ENCODE peak calls at places on chromosomes 4 and X, in nine cellular contexts. One of them, this sample, is unnamed.
A peak's percentile ranks its signal among the peaks of the same experiment; 100 is the strongest.

GRCh38 chr4:55912249-55912648 is 36.5 kb upstream of the CEP135 start:
- DNase-seq in GM23248: no peak
- DNase-seq in astrocyte: no peak
- DNase-seq in right lobe of liver: no peak
- DNase-seq in lower lobe of right lung: no peak
- DNase-seq in lung: no peak
- DNase-seq in neuronal stem cell: no peak
- DNase-seq in CD8-positive, alpha-beta memory T cell: no peak
- DNase-seq in CD8-positive, alpha-beta T cell: no peak
- DNase-seq in this sample: no peak

GRCh38 chr4:140243345-140243753 is 89.4 kb upstream of the MAML3 start:
- DNase-seq in lower lobe of right lung: peak; percentile 47
- DNase-seq in lung: no peak
- DNase-seq in neuronal stem cell: no peak
- DNase-seq in astrocyte: no peak
- DNase-seq in CD8-positive, alpha-beta T cell: peak; percentile 18
- DNase-seq in right lobe of liver: no peak
- DNase-seq in GM23248: no peak
- DNase-seq in CD8-positive, alpha-beta memory T cell: no peak
- DNase-seq in this sample: peak; percentile 76

GRCh38 chrX:65528705-65529340 is 5.8 kb downstream of the LAS1L start:
- DNase-seq in right lobe of liver: no peak
- DNase-seq in astrocyte: no peak
- DNase-seq in CD8-positive, alpha-beta memory T cell: peak; percentile 43
- DNase-seq in GM23248: peak; percentile 29
- DNase-seq in lung: peak; percentile 38
- DNase-seq in CD8-positive, alpha-beta T cell: peak; percentile 72
- DNase-seq in lower lobe of right lung: no peak
- DNase-seq in neuronal stem cell: peak; percentile 35
- DNase-seq in this sample: peak; percentile 52

GRCh38 chr4:128600410-128600809 is 209.1 kb upstream of the JADE1 start:
- DNase-seq in astrocyte: no peak
- DNase-seq in CD8-positive, alpha-beta memory T cell: no peak
- DNase-seq in lower lobe of right lung: no peak
- DNase-seq in lung: no peak
- DNase-seq in right lobe of liver: no peak
- DNase-seq in neuronal stem cell: no peak
- DNase-seq in CD8-positive, alpha-beta T cell: no peak
- DNase-seq in GM23248: no peak
- DNase-seq in this sample: no peak

GRCh38 chr4:112857461-112857860 is 192.0 kb upstream of the ANK2 start:
- DNase-seq in neuronal stem cell: no peak
- DNase-seq in GM23248: peak; percentile 94
- DNase-seq in CD8-positive, alpha-beta T cell: no peak
- DNase-seq in astrocyte: peak; percentile 93
- DNase-seq in CD8-positive, alpha-beta memory T cell: no peak
- DNase-seq in lung: no peak
- DNase-seq in lower lobe of right lung: no peak
- DNase-seq in right lobe of liver: no peak
- DNase-seq in this sample: no peak

GRCh38 chr4:1550122-1551070 is 133.7 kb downstream of the FAM53A start:
- DNase-seq in lung: no peak
- DNase-seq in astrocyte: no peak
- DNase-seq in right lobe of liver: peak; percentile 19
- DNase-seq in CD8-positive, alpha-beta memory T cell: no peak
- DNase-seq in GM23248: no peak
- DNase-seq in CD8-positive, alpha-beta T cell: no peak
- DNase-seq in lower lobe of right lung: no peak
- DNase-seq in neuronal stem cell: no peak
- DNase-seq in this sample: no peak

GRCh38 chr4:68372588-68372987 is 22.7 kb upstream of the YTHDC1 start:
- DNase-seq in lung: no peak
- DNase-seq in astrocyte: no peak
- DNase-seq in CD8-positive, alpha-beta T cell: no peak
- DNase-seq in GM23248: peak; percentile 60
- DNase-seq in neuronal stem cell: no peak
- DNase-seq in CD8-positive, alpha-beta memory T cell: no peak
- DNase-seq in lower lobe of right lung: no peak
- DNase-seq in right lobe of liver: no peak
- DNase-seq in this sample: no peak

GRCh38 chr4:141654098-141654497 is 17.7 kb downstream of the IL15 start:
- DNase-seq in lung: no peak
- DNase-seq in GM23248: peak; percentile 34
- DNase-seq in CD8-positive, alpha-beta memory T cell: no peak
- DNase-seq in CD8-positive, alpha-beta T cell: no peak
- DNase-seq in lower lobe of right lung: peak; percentile 43
- DNase-seq in right lobe of liver: peak; percentile 60
- DNase-seq in astrocyte: peak; percentile 80
- DNase-seq in neuronal stem cell: peak; percentile 26
- DNase-seq in this sample: no peak

GRCh38 chr4:94298725-94299252 is 43.8 kb downstream of the HPGDS start:
- DNase-seq in right lobe of liver: no peak
- DNase-seq in GM23248: no peak
- DNase-seq in CD8-positive, alpha-beta memory T cell: no peak
- DNase-seq in lower lobe of right lung: no peak
- DNase-seq in CD8-positive, alpha-beta T cell: no peak
- DNase-seq in neuronal stem cell: no peak
- DNase-seq in lung: no peak
- DNase-seq in astrocyte: no peak
- DNase-seq in this sample: no peak

GRCh38 chrX:39922497-39922896 is 175.3 kb downstream of the BCOR start:
- DNase-seq in CD8-positive, alpha-beta memory T cell: no peak
- DNase-seq in astrocyte: no peak
- DNase-seq in right lobe of liver: no peak
- DNase-seq in lung: no peak
- DNase-seq in neuronal stem cell: no peak
- DNase-seq in lower lobe of right lung: no peak
- DNase-seq in CD8-positive, alpha-beta T cell: no peak
- DNase-seq in GM23248: no peak
- DNase-seq in this sample: no peak

GRCh38 chr4:159410076-159410777 is 307.3 kb downstream of the RAPGEF2 start:
- DNase-seq in lung: no peak
- DNase-seq in CD8-positive, alpha-beta T cell: no peak
- DNase-seq in astrocyte: peak; percentile 73
- DNase-seq in CD8-positive, alpha-beta memory T cell: no peak
- DNase-seq in right lobe of liver: no peak
- DNase-seq in neuronal stem cell: no peak
- DNase-seq in lower lobe of right lung: no peak
- DNase-seq in GM23248: peak; percentile 26
- DNase-seq in this sample: no peak

GRCh38 chr4:118753096-118753495 is 67.9 kb downstream of the METTL14 start:
- DNase-seq in GM23248: no peak
- DNase-seq in astrocyte: no peak
- DNase-seq in CD8-positive, alpha-beta memory T cell: no peak
- DNase-seq in lung: no peak
- DNase-seq in CD8-positive, alpha-beta T cell: no peak
- DNase-seq in lower lobe of right lung: no peak
- DNase-seq in right lobe of liver: no peak
- DNase-seq in neuronal stem cell: no peak
- DNase-seq in this sample: no peak

GRCh38 chr4:38715076-38715475 is 51.1 kb downstream of the KLF3 start:
- DNase-seq in neuronal stem cell: no peak
- DNase-seq in right lobe of liver: no peak
- DNase-seq in lower lobe of right lung: no peak
- DNase-seq in CD8-positive, alpha-beta T cell: no peak
- DNase-seq in CD8-positive, alpha-beta memory T cell: no peak
- DNase-seq in lung: no peak
- DNase-seq in GM23248: peak; percentile 66
- DNase-seq in astrocyte: no peak
- DNase-seq in this sample: no peak

GRCh38 chr4:126354784-126355183 is 1040.0 kb downstream of the FAT4 start:
- DNase-seq in right lobe of liver: no peak
- DNase-seq in CD8-positive, alpha-beta memory T cell: no peak
- DNase-seq in lung: no peak
- DNase-seq in GM23248: no peak
- DNase-seq in astrocyte: no peak
- DNase-seq in CD8-positive, alpha-beta T cell: no peak
- DNase-seq in lower lobe of right lung: no peak
- DNase-seq in neuronal stem cell: no peak
- DNase-seq in this sample: no peak

GRCh38 chrX:10022580-10023245 is 55.6 kb downstream of the CLDN34 start:
- DNase-seq in lung: peak; percentile 42
- DNase-seq in neuronal stem cell: no peak
- DNase-seq in right lobe of liver: no peak
- DNase-seq in CD8-positive, alpha-beta memory T cell: no peak
- DNase-seq in CD8-positive, alpha-beta T cell: no peak
- DNase-seq in lower lobe of right lung: no peak
- DNase-seq in GM23248: peak; percentile 72
- DNase-seq in astrocyte: peak; percentile 82
- DNase-seq in this sample: peak; percentile 51

GRCh38 chrX:46722742-46723568 is 36.0 kb downstream of the SLC9A7 start:
- DNase-seq in GM23248: peak; percentile 48
- DNase-seq in CD8-positive, alpha-beta T cell: no peak
- DNase-seq in lung: no peak
- DNase-seq in neuronal stem cell: no peak
- DNase-seq in lower lobe of right lung: no peak
- DNase-seq in CD8-positive, alpha-beta memory T cell: no peak
- DNase-seq in right lobe of liver: no peak
- DNase-seq in astrocyte: peak; percentile 48
- DNase-seq in this sample: no peak

GRCh38 chrX:68842351-68842750 is 13.5 kb downstream of the EFNB1 start:
- DNase-seq in CD8-positive, alpha-beta memory T cell: no peak
- DNase-seq in lung: no peak
- DNase-seq in astrocyte: no peak
- DNase-seq in CD8-positive, alpha-beta T cell: no peak
- DNase-seq in right lobe of liver: no peak
- DNase-seq in lower lobe of right lung: no peak
- DNase-seq in GM23248: no peak
- DNase-seq in neuronal stem cell: no peak
- DNase-seq in this sample: peak; percentile 61

GRCh38 chrX:108064001-108064400 is 19.1 kb downstream of the VSIG1 start:
- DNase-seq in right lobe of liver: no peak
- DNase-seq in astrocyte: no peak
- DNase-seq in GM23248: no peak
- DNase-seq in lung: no peak
- DNase-seq in lower lobe of right lung: no peak
- DNase-seq in CD8-positive, alpha-beta T cell: no peak
- DNase-seq in CD8-positive, alpha-beta memory T cell: no peak
- DNase-seq in neuronal stem cell: no peak
- DNase-seq in this sample: no peak

DNA sequence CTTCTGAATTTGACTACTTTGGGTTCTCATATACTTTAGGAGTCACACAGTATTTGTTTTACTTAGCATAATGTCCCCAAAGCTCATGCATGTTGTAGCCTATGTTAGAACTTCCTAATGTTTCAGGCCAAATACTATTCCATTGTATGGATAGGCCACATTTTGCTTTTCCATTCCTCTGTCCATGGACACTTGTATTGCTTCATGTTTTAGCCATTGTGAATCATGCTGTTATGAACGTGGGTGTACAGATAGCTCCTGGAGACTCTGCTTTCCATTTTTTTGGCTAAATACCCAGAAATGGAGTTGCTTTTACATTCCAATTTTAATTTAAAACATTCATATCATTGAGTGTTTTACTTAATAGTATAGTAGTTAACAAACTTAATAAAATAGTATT is 54.5 kb downstream of the HTT start:
- DNase-seq in right lobe of liver: no peak
- DNase-seq in lung: no peak
- DNase-seq in astrocyte: peak; percentile 23
- DNase-seq in neuronal stem cell: no peak
- DNase-seq in CD8-positive, alpha-beta T cell: no peak
- DNase-seq in CD8-positive, alpha-beta memory T cell: no peak
- DNase-seq in GM23248: peak; percentile 81
- DNase-seq in lower lobe of right lung: no peak
- DNase-seq in this sample: no peak
- H3K36me3 ChIP-seq in right lobe of liver: peaks cover 32% of the 10 kb centered on the region
- H3K36me3 ChIP-seq in lung: peaks cover 37% of the 10 kb centered on the region
- H3K36me3 ChIP-seq in astrocyte: peaks cover 48% of the 10 kb centered on the region
- H3K36me3 ChIP-seq in neuronal stem cell: peaks cover 98% of the 10 kb centered on the region
- H3K36me3 ChIP-seq in CD8-positive, alpha-beta T cell: peaks cover 41% of the 10 kb centered on the region
- H3K36me3 ChIP-seq in CD8-positive, alpha-beta memory T cell: peaks cover 34% of the 10 kb centered on the region
- H3K36me3 ChIP-seq in GM23248: peaks cover 37% of the 10 kb centered on the region
- H3K36me3 ChIP-seq in lower lobe of right lung: peaks cover 84% of the 10 kb centered on the region
- H3K36me3 ChIP-seq in this sample: no peaks in the 10 kb centered on the region

GRCh38 chr4:2932561-2932950 is 30.6 kb downstream of the NOP14 start:
- DNase-seq in right lobe of liver: no peak
- DNase-seq in astrocyte: no peak
- DNase-seq in lung: no peak
- DNase-seq in CD8-positive, alpha-beta T cell: no peak
- DNase-seq in neuronal stem cell: no peak
- DNase-seq in GM23248: no peak
- DNase-seq in CD8-positive, alpha-beta memory T cell: no peak
- DNase-seq in lower lobe of right lung: no peak
- DNase-seq in this sample: no peak

GRCh38 chr4:2933566-2934076 is 29.6 kb downstream of the NOP14 start:
- DNase-seq in astrocyte: no peak
- DNase-seq in CD8-positive, alpha-beta T cell: no peak
- DNase-seq in GM23248: peak; percentile 55
- DNase-seq in neuronal stem cell: no peak
- DNase-seq in CD8-positive, alpha-beta memory T cell: no peak
- DNase-seq in lower lobe of right lung: no peak
- DNase-seq in lung: no peak
- DNase-seq in right lobe of liver: peak; percentile 66
- DNase-seq in this sample: no peak

GRCh38 chr4:2932951-2933565 is 30.1 kb downstream of the NOP14 start:
- DNase-seq in CD8-positive, alpha-beta T cell: no peak
- DNase-seq in lung: no peak
- DNase-seq in neuronal stem cell: no peak
- DNase-seq in GM23248: peak; percentile 25
- DNase-seq in CD8-positive, alpha-beta memory T cell: no peak
- DNase-seq in lower lobe of right lung: peak; percentile 51
- DNase-seq in right lobe of liver: peak; percentile 58
- DNase-seq in astrocyte: no peak
- DNase-seq in this sample: no peak

GRCh38 chr4:2934813-2935761 is 28.1 kb downstream of the NOP14 start:
- DNase-seq in right lobe of liver: peak; percentile 97
- DNase-seq in astrocyte: peak; percentile 68
- DNase-seq in CD8-positive, alpha-beta T cell: peak; percentile 99
- DNase-seq in lung: peak; percentile 93
- DNase-seq in CD8-positive, alpha-beta memory T cell: peak; percentile 97
- DNase-seq in GM23248: peak; percentile 96
- DNase-seq in lower lobe of right lung: peak; percentile 96
- DNase-seq in neuronal stem cell: peak; percentile 89
- DNase-seq in this sample: peak; percentile 99

GRCh38 chr4:2934077-2934812 is 29.0 kb downstream of the NOP14 start:
- DNase-seq in CD8-positive, alpha-beta T cell: peak; percentile 53
- DNase-seq in neuronal stem cell: no peak
- DNase-seq in CD8-positive, alpha-beta memory T cell: peak; percentile 53
- DNase-seq in GM23248: peak; percentile 86
- DNase-seq in lung: peak; percentile 68
- DNase-seq in astrocyte: peak; percentile 18
- DNase-seq in right lobe of liver: peak; percentile 65
- DNase-seq in lower lobe of right lung: peak; percentile 85
- DNase-seq in this sample: peak; percentile 76
- H3K4me1 ChIP-seq in CD8-positive, alpha-beta T cell: peaks cover 55% of the 10 kb centered on the region
- H3K4me1 ChIP-seq in neuronal stem cell: peaks cover 8% of the 10 kb centered on the region
- H3K4me1 ChIP-seq in CD8-positive, alpha-beta memory T cell: peaks cover 55% of the 10 kb centered on the region
- H3K4me1 ChIP-seq in GM23248: peaks cover 22% of the 10 kb centered on the region
- H3K4me1 ChIP-seq in lung: peaks cover 46% of the 10 kb centered on the region
- H3K4me1 ChIP-seq in astrocyte: peaks cover 44% of the 10 kb centered on the region
- H3K4me1 ChIP-seq in right lobe of liver: peaks cover 18% of the 10 kb centered on the region
- H3K4me1 ChIP-seq in lower lobe of right lung: peaks cover 72% of the 10 kb centered on the region
- H3K4me1 ChIP-seq in this sample: peaks cover 48% of the 10 kb centered on the region

GRCh38 chr4:8872402-8873291 is 1.0 kb upstream of the HMX1 start:
- DNase-seq in right lobe of liver: no peak
- DNase-seq in lower lobe of right lung: no peak
- DNase-seq in GM23248: no peak
- DNase-seq in neuronal stem cell: no peak
- DNase-seq in astrocyte: no peak
- DNase-seq in lung: no peak
- DNase-seq in CD8-positive, alpha-beta T cell: no peak
- DNase-seq in CD8-positive, alpha-beta memory T cell: no peak
- DNase-seq in this sample: no peak
- H3K27me3 ChIP-seq in right lobe of liver: peaks cover 7% of the 10 kb centered on the region
- H3K27me3 ChIP-seq in lower lobe of right lung: peaks cover 85% of the 10 kb centered on the region
- H3K27me3 ChIP-seq in GM23248: peaks cover 59% of the 10 kb centered on the region
- H3K27me3 ChIP-seq in neuronal stem cell: peaks cover 99% of the 10 kb centered on the region
- H3K27me3 ChIP-seq in astrocyte: peaks cover 71% of the 10 kb centered on the region
- H3K27me3 ChIP-seq in lung: peaks cover 73% of the 10 kb centered on the region
- H3K27me3 ChIP-seq in CD8-positive, alpha-beta T cell: peaks cover 14% of the 10 kb centered on the region
- H3K27me3 ChIP-seq in CD8-positive, alpha-beta memory T cell: no peaks in the 10 kb centered on the region
- H3K27me3 ChIP-seq in this sample: no peaks in the 10 kb centered on the region

GRCh38 chr4:33882246-33882990 is 2361.9 kb downstream of the ARAP2 start:
- DNase-seq in lung: no peak
- DNase-seq in GM23248: peak; percentile 73
- DNase-seq in right lobe of liver: no peak
- DNase-seq in CD8-positive, alpha-beta T cell: no peak
- DNase-seq in astrocyte: peak; percentile 2
- DNase-seq in CD8-positive, alpha-beta memory T cell: no peak
- DNase-seq in lower lobe of right lung: no peak
- DNase-seq in neuronal stem cell: no peak
- DNase-seq in this sample: no peak
- H3K36me3 ChIP-seq in lung: no peaks in the 10 kb centered on the region
- H3K36me3 ChIP-seq in GM23248: no peaks in the 10 kb centered on the region
- H3K36me3 ChIP-seq in right lobe of liver: no peaks in the 10 kb centered on the region
- H3K36me3 ChIP-seq in CD8-positive, alpha-beta T cell: no peaks in the 10 kb centered on the region
- H3K36me3 ChIP-seq in astrocyte: no peaks in the 10 kb centered on the region
- H3K36me3 ChIP-seq in CD8-positive, alpha-beta memory T cell: no peaks in the 10 kb centered on the region
- H3K36me3 ChIP-seq in lower lobe of right lung: no peaks in the 10 kb centered on the region
- H3K36me3 ChIP-seq in neuronal stem cell: no peaks in the 10 kb centered on the region
- H3K36me3 ChIP-seq in this sample: no peaks in the 10 kb centered on the region